ENCODE peak calls at places on chromosome 16, in ten cellular contexts. One of them, this sample, is unnamed.

GRCh38 chr16:58536278-58536677 is 21.0 kb downstream of the SETD6 start:
- DNase-seq in psoas muscle: no peak
- DNase-seq in cardiac muscle cell: no peak
- DNase-seq in lower leg skin: no peak
- DNase-seq in B cell: no peak
- DNase-seq in WTC11: no peak
- DNase-seq in lung: no peak
- DNase-seq in A549: no peak
- DNase-seq in astrocyte of the spinal cord: no peak
- DNase-seq in GM23338: no peak
- DNase-seq in this sample: no peak

GRCh38 chr16:9670058-9670457 is 512.2 kb downstream of the GRIN2A start:
- DNase-seq in astrocyte of the spinal cord: no peak
- DNase-seq in cardiac muscle cell: no peak
- DNase-seq in GM23338: peak; percentile 74
- DNase-seq in WTC11: no peak
- DNase-seq in lung: no peak
- DNase-seq in psoas muscle: no peak
- DNase-seq in B cell: no peak
- DNase-seq in A549: no peak
- DNase-seq in lower leg skin: no peak
- DNase-seq in this sample: no peak

GRCh38 chr16:30491229-30491628 is 18.7 kb downstream of the ITGAL start:
- DNase-seq in astrocyte of the spinal cord: no peak
- DNase-seq in lower leg skin: no peak
- DNase-seq in WTC11: no peak
- DNase-seq in B cell: no peak
- DNase-seq in A549: no peak
- DNase-seq in GM23338: no peak
- DNase-seq in cardiac muscle cell: no peak
- DNase-seq in lung: no peak
- DNase-seq in psoas muscle: no peak
- DNase-seq in this sample: no peak

GRCh38 chr16:82832861-82833260 is 206.1 kb downstream of the CDH13 start:
- DNase-seq in psoas muscle: no peak
- DNase-seq in B cell: no peak
- DNase-seq in lung: no peak
- DNase-seq in A549: no peak
- DNase-seq in lower leg skin: no peak
- DNase-seq in astrocyte of the spinal cord: peak; percentile 56
- DNase-seq in WTC11: no peak
- DNase-seq in GM23338: no peak
- DNase-seq in cardiac muscle cell: peak; percentile 22
- DNase-seq in this sample: no peak

GRCh38 chr16:47732806-47733150 is 271.6 kb downstream of the PHKB start:
- DNase-seq in B cell: no peak
- DNase-seq in lower leg skin: no peak
- DNase-seq in GM23338: peak; percentile 19
- DNase-seq in A549: peak; percentile 11
- DNase-seq in lung: no peak
- DNase-seq in psoas muscle: no peak
- DNase-seq in cardiac muscle cell: peak; percentile 78
- DNase-seq in WTC11: no peak
- DNase-seq in astrocyte of the spinal cord: peak; percentile 98
- DNase-seq in this sample: no peak

GRCh38 chr16:11901091-11901490 is 14.7 kb downstream of the GSPT1 start:
- DNase-seq in lung: no peak
- DNase-seq in astrocyte of the spinal cord: no peak
- DNase-seq in cardiac muscle cell: peak; percentile 4
- DNase-seq in A549: no peak
- DNase-seq in GM23338: no peak
- DNase-seq in WTC11: no peak
- DNase-seq in B cell: no peak
- DNase-seq in lower leg skin: no peak
- DNase-seq in psoas muscle: no peak
- DNase-seq in this sample: no peak

GRCh38 chr16:81940781-81941560 is 70.3 kb downstream of the SDR42E1 start:
- DNase-seq in psoas muscle: no peak
- DNase-seq in lower leg skin: no peak
- DNase-seq in astrocyte of the spinal cord: peak; percentile 63
- DNase-seq in GM23338: peak; percentile 52
- DNase-seq in cardiac muscle cell: peak; percentile 75
- DNase-seq in B cell: no peak
- DNase-seq in lung: no peak
- DNase-seq in A549: peak; percentile 57
- DNase-seq in WTC11: no peak
- DNase-seq in this sample: no peak

GRCh38 chr16:88558457-88559442 is 11.5 kb upstream of the ZC3H18 start:
- DNase-seq in cardiac muscle cell: peak; percentile 88
- DNase-seq in psoas muscle: peak; percentile 87
- DNase-seq in lower leg skin: peak; percentile 87
- DNase-seq in WTC11: peak; percentile 54
- DNase-seq in GM23338: peak; percentile 85
- DNase-seq in B cell: no peak
- DNase-seq in A549: peak; percentile 69
- DNase-seq in lung: peak; percentile 59
- DNase-seq in astrocyte of the spinal cord: peak; percentile 38
- DNase-seq in this sample: no peak

GRCh38 chr16:5031601-5032000 is 2.1 kb downstream of the NAGPA start:
- DNase-seq in GM23338: no peak
- DNase-seq in psoas muscle: peak; percentile 27
- DNase-seq in astrocyte of the spinal cord: no peak
- DNase-seq in B cell: peak; percentile 1
- DNase-seq in cardiac muscle cell: no peak
- DNase-seq in A549: no peak
- DNase-seq in lower leg skin: no peak
- DNase-seq in WTC11: no peak
- DNase-seq in lung: no peak
- DNase-seq in this sample: no peak

GRCh38 chr16:56332464-56333079 is 92.8 kb downstream of the AMFR start:
- DNase-seq in cardiac muscle cell: peak; percentile 67
- DNase-seq in psoas muscle: peak; percentile 85
- DNase-seq in B cell: no peak
- DNase-seq in astrocyte of the spinal cord: peak; percentile 31
- DNase-seq in A549: peak; percentile 79
- DNase-seq in lung: peak; percentile 46
- DNase-seq in WTC11: peak; percentile 71
- DNase-seq in GM23338: peak; percentile 66
- DNase-seq in lower leg skin: no peak
- DNase-seq in this sample: no peak
- TF ChIP-seq CTCF in cardiac muscle cell: peak; percentile 47
- TF ChIP-seq CTCF in psoas muscle: peak; percentile 37
- TF ChIP-seq CTCF in B cell: no peak
- TF ChIP-seq CTCF in astrocyte of the spinal cord: peak; percentile 36
- TF ChIP-seq CTCF in A549: peak; percentile 74
- TF ChIP-seq CTCF in lung: no peak
- TF ChIP-seq CTCF in WTC11: no peak
- TF ChIP-seq CTCF in GM23338: peak; percentile 79
- TF ChIP-seq CTCF in lower leg skin: no peak
- TF ChIP-seq CTCF in this sample: no peak

GRCh38 chr16:62545039-62545438 is 508.8 kb upstream of the CDH8 start:
- DNase-seq in GM23338: peak; percentile 47
- DNase-seq in WTC11: peak; percentile 14
- DNase-seq in astrocyte of the spinal cord: no peak
- DNase-seq in B cell: no peak
- DNase-seq in cardiac muscle cell: no peak
- DNase-seq in lung: no peak
- DNase-seq in A549: no peak
- DNase-seq in psoas muscle: no peak
- DNase-seq in lower leg skin: no peak
- DNase-seq in this sample: no peak
- TF ChIP-seq CTCF in GM23338: peak; percentile 63
- TF ChIP-seq CTCF in WTC11: no peak
- TF ChIP-seq CTCF in astrocyte of the spinal cord: no peak
- TF ChIP-seq CTCF in B cell: no peak
- TF ChIP-seq CTCF in cardiac muscle cell: no peak
- TF ChIP-seq CTCF in lung: no peak
- TF ChIP-seq CTCF in A549: no peak
- TF ChIP-seq CTCF in psoas muscle: no peak
- TF ChIP-seq CTCF in lower leg skin: no peak
- TF ChIP-seq CTCF in this sample: no peak

DNA sequence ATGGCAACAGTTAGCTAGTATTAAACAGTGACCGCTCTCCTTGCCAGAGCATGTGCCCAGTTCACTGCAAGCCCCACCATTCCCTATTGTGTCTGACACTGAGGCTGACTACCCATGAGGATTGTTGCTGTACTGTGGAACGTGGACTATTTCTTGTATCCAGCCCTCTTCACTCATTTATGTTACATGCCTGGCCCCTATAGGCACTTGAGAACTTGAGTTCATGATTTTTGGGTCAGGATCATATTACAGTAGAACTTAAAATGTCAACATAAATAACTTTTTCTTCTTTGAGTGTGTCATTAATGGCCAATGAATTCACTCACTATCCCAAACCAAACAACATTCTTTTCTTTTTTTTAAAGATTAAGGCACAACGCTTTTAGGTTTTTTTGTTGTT is 55.7 kb downstream of the LYRM1 start:
- DNase-seq in psoas muscle: no peak
- DNase-seq in A549: no peak
- DNase-seq in cardiac muscle cell: peak; percentile 48
- DNase-seq in GM23338: no peak
- DNase-seq in lower leg skin: no peak
- DNase-seq in astrocyte of the spinal cord: no peak
- DNase-seq in B cell: no peak
- DNase-seq in WTC11: no peak
- DNase-seq in lung: no peak
- DNase-seq in this sample: no peak
- TF ChIP-seq CTCF in psoas muscle: no peak
- TF ChIP-seq CTCF in A549: no peak
- TF ChIP-seq CTCF in cardiac muscle cell: peak; percentile 13
- TF ChIP-seq CTCF in GM23338: no peak
- TF ChIP-seq CTCF in lower leg skin: no peak
- TF ChIP-seq CTCF in astrocyte of the spinal cord: no peak
- TF ChIP-seq CTCF in B cell: no peak
- TF ChIP-seq CTCF in WTC11: no peak
- TF ChIP-seq CTCF in lung: no peak
- TF ChIP-seq CTCF in this sample: no peak

GRCh38 chr16:67930678-67931211 is 917 bp downstream of the CTRL start:
- DNase-seq in lower leg skin: no peak
- DNase-seq in lung: no peak
- DNase-seq in psoas muscle: peak; percentile 54
- DNase-seq in cardiac muscle cell: no peak
- DNase-seq in astrocyte of the spinal cord: no peak
- DNase-seq in A549: no peak
- DNase-seq in GM23338: no peak
- DNase-seq in B cell: no peak
- DNase-seq in WTC11: no peak
- DNase-seq in this sample: peak; percentile 26

GRCh38 chr16:67930191-67930590 is 1.5 kb downstream of the CTRL start:
- DNase-seq in psoas muscle: no peak
- DNase-seq in WTC11: no peak
- DNase-seq in GM23338: no peak
- DNase-seq in A549: no peak
- DNase-seq in lower leg skin: no peak
- DNase-seq in astrocyte of the spinal cord: no peak
- DNase-seq in cardiac muscle cell: no peak
- DNase-seq in B cell: no peak
- DNase-seq in lung: no peak
- DNase-seq in this sample: peak; percentile 44

GRCh38 chr16:67933805-67934204 is 2.1 kb upstream of the CTRL start:
- DNase-seq in lower leg skin: no peak
- DNase-seq in A549: no peak
- DNase-seq in lung: no peak
- DNase-seq in cardiac muscle cell: no peak
- DNase-seq in WTC11: no peak
- DNase-seq in psoas muscle: no peak
- DNase-seq in astrocyte of the spinal cord: no peak
- DNase-seq in B cell: no peak
- DNase-seq in GM23338: no peak
- DNase-seq in this sample: no peak

GRCh38 chr16:67932462-67932840 is 789 bp upstream of the CTRL start:
- DNase-seq in A549: no peak
- DNase-seq in WTC11: no peak
- DNase-seq in B cell: no peak
- DNase-seq in psoas muscle: no peak
- DNase-seq in lung: no peak
- DNase-seq in astrocyte of the spinal cord: no peak
- DNase-seq in lower leg skin: no peak
- DNase-seq in GM23338: no peak
- DNase-seq in cardiac muscle cell: no peak
- DNase-seq in this sample: no peak

DNA sequence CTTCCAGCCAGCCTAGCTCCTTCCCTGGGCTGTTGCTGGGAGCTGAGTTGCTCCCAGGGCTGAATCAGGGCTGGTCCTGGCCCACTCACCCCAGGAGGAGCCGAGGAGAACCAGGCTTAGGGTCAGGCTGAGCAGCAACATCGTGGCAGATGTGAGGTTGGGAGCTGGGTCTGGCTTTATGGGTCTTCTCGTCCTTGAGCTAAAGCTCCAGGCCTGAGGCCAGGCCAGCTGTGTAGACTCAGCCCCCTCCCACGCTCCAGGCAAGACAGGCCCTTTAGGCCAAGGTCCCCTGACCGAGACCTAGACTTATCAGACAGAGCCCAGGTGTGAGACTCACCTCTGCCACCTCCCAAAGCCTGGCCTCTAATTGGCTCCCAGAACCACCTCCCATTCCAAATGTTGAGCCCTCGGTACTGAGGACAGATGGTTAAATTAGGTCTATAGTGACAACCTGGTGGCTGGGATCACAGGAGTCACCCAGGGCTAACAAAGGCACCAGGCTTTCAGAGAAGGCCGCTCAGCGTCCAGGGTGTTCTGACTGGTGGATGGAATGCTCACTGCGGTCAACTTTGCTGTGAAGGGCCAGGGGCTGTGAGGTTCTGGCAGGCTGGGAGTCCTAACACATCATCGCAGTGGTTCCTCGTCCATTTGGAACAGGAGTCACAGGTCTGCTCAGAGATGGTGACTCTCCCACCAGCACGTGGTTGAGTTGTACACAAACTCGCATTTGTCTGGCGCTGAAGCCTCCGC is at the start of gene CTRL:
- DNase-seq in lower leg skin: no peak
- DNase-seq in WTC11: no peak
- DNase-seq in A549: no peak
- DNase-seq in psoas muscle: peak; percentile 50
- DNase-seq in cardiac muscle cell: no peak
- DNase-seq in lung: no peak
- DNase-seq in GM23338: peak; percentile 65
- DNase-seq in astrocyte of the spinal cord: no peak
- DNase-seq in B cell: no peak
- DNase-seq in this sample: peak; percentile 26
- TF ChIP-seq CTCF in lower leg skin: no peak
- TF ChIP-seq CTCF in WTC11: no peak
- TF ChIP-seq CTCF in A549: no peak
- TF ChIP-seq CTCF in psoas muscle: peak; percentile 6
- TF ChIP-seq CTCF in cardiac muscle cell: no peak
- TF ChIP-seq CTCF in lung: no peak
- TF ChIP-seq CTCF in GM23338: peak; percentile 25
- TF ChIP-seq CTCF in astrocyte of the spinal cord: peak; percentile 5
- TF ChIP-seq CTCF in B cell: no peak
- TF ChIP-seq CTCF in this sample: no peak

This sample was measured in CD14-positive monocyte.